ENCODE peak calls at places on chromosomes 4 and X, in eight cellular contexts. R, I, A, Z, T, S, M and W are unnamed samples.

GRCh38 chr4:185772391-185773093 is 39.5 kb downstream of the SORBS2 start:
- DNase-seq in Z (no peak), T (no peak), I (no peak), R (no peak), S (no peak), A (no peak), M (no peak), W (no peak)

GRCh38 chr4:67785528-67785927 is 31.3 kb upstream of the GNRHR start:
- DNase-seq in S (no peak), Z (no peak), M (no peak), R (no peak), T (no peak), I (no peak), A (no peak), W (no peak)

GRCh38 chr4:38132140-38132673 is 172.0 kb downstream of the PTTG2 start:
- DNase-seq in M (no peak), Z (no peak), R (peak; percentile 69), I (peak; percentile 99), T (no peak), S (no peak), A (peak; percentile 93), W (no peak)

GRCh38 chrX:115560211-115560977 is 580 bp upstream of the PLS3 start:
- DNase-seq in T (no peak), I (peak; percentile 75), R (no peak), A (no peak), M (no peak), Z (no peak), S (peak; percentile 38), W (no peak)

GRCh38 chr4:150960818-150961217 is 54.3 kb downstream of the LRBA start:
- DNase-seq in T (no peak), I (no peak), M (no peak), Z (no peak), A (peak; percentile 31), R (no peak), S (peak; percentile 45), W (no peak)

GRCh38 chr4:65665951-65666523 is 4.3 kb downstream of the EPHA5 start:
- DNase-seq in R (no peak), Z (no peak), S (no peak), A (no peak), I (no peak), T (no peak), M (no peak), W (no peak)

GRCh38 chr4:41257257-41257900 is 651 bp downstream of the UCHL1 start:
- DNase-seq in A (peak; percentile 55), M (peak; percentile 86), R (no peak), Z (peak; percentile 41), I (peak; percentile 52), S (peak; percentile 72), T (peak; percentile 66), W (peak; percentile 86)

GRCh38 chrX:14027511-14028019 is 2.1 kb downstream of the GEMIN8 start:
- DNase-seq in S (no peak), A (peak; percentile 54), I (peak; percentile 86), T (no peak), R (no peak), M (no peak), Z (no peak), W (no peak)

GRCh38 chr4:1723131-1723801 is 1.9 kb downstream of the TACC3 start:
- DNase-seq in M (no peak), S (no peak), R (peak; percentile 74), Z (no peak), A (no peak), T (no peak), I (no peak), W (no peak)

GRCh38 chr4:16075061-16075460 is 8.8 kb downstream of the PROM1 start:
- DNase-seq in M (no peak), T (no peak), R (no peak), Z (no peak), I (no peak), S (no peak), A (no peak), W (no peak)
- TF ChIP-seq CTCF in M (no peak), T (no peak), R (no peak), Z (no peak), I (no peak), S (no peak), A (no peak), W (no peak)

GRCh38 chrX:149877636-149878035 is 3.3 kb upstream of the MAGEA8 start:
- DNase-seq in T (no peak), R (no peak), I (no peak), M (no peak), Z (no peak), A (peak; percentile 0), S (no peak), W (no peak)

GRCh38 chrX:149877157-149877556 is 3.8 kb upstream of the MAGEA8 start:
- DNase-seq in I (no peak), R (no peak), S (no peak), M (no peak), T (no peak), A (no peak), Z (no peak), W (no peak)

DNA sequence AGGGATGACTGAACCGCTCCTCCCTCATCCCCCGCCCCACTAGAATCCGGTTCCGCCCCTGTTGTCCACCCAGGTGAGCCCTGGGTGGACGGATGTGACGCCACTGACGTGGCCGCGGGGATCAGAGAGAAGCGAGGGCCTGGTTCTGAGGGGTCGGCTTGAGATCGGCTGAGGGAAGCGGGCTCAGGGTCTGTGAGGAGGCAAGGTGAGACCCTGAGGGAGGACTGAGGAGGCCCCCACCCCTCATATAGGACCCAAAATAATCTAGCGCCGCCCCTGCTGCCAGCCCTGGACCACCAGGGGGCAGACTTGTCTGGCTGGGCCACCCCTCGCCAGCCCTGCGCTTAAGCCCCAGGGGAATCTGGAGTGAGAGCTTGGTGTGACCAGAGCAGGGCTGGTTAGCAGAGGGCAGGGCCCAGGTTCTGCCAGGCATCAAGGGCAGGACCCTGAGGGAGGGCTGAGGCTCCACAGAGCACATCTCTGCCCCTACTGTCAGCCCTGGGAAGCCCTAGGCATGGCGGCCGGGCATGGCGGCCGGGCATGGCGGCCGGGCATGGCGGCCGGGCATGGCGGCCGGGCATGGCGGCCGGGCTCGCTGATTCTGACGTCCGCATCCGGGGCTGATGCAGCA is at the start of gene MAGEA8:
- DNase-seq in T (peak; percentile 6), Z (no peak), I (no peak), M (peak; percentile 51), R (no peak), A (no peak), S (peak; percentile 16), W (no peak)
- TF ChIP-seq CTCF in T (no peak), Z (peak; percentile 27), I (peak; percentile 3), M (no peak), R (no peak), A (no peak), S (peak; percentile 25), W (no peak)

GRCh38 chr4:25424539-25425228 is 47.6 kb downstream of the ANAPC4 start:
- DNase-seq in M (no peak), T (no peak), S (no peak), Z (no peak), A (no peak), R (no peak), I (no peak), W (no peak)
- TF ChIP-seq CTCF in M (no peak), T (no peak), S (no peak), Z (no peak), A (no peak), R (no peak), I (no peak), W (no peak)

GRCh38 chrX:137428777-137429564 is 137.0 kb upstream of the ZIC3 start:
- DNase-seq in Z (no peak), R (no peak), S (no peak), A (no peak), I (no peak), T (peak; percentile 43), M (no peak), W (no peak)
- TF ChIP-seq CTCF in Z (peak; percentile 27), R (no peak), S (no peak), A (no peak), I (no peak), T (peak; percentile 25), M (no peak), W (no peak)

DNA sequence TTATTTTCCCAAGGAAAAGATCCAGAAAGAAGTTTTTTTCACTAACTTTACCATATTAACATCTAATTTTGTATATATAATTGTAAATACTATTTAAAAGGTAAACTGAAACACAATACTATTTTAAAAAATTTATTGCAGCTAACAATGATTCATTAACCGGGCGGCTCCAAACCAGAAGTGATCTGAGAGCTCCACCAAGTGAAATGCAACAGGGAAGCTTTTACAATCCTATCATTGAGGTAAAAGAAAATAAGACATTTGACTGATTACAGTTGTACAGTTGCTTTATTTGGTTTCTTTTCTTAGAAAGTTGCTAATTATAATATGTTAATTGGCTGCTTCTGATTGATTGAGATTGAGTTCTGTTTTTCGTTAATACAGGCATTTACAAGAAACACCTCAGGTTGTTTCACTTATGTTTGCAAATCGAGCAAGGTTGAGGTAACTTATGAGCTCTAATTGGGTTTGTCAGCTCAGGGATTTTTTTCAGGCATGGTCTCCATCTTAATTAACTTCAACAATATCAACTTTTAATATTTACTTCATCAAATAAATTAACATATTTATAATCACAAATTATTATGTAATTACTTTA is 220.2 kb upstream of the UGT8 start:
- DNase-seq in M (no peak), T (no peak), R (no peak), A (peak; percentile 74), I (peak; percentile 65), S (peak; percentile 27), Z (no peak), W (no peak)
- TF ChIP-seq CTCF in M (no peak), T (no peak), R (no peak), A (peak; percentile 60), I (peak; percentile 86), S (peak; percentile 48), Z (no peak), W (peak; percentile 90)

GRCh38 chr4:123892368-123892961 is 495.9 kb downstream of the SPRY1 start:
- DNase-seq in I (peak; percentile 0), T (no peak), A (no peak), S (no peak), M (no peak), R (no peak), Z (no peak), W (no peak)

GRCh38 chr4:123893746-123894095 is 497.1 kb downstream of the SPRY1 start:
- DNase-seq in A (no peak), S (no peak), T (no peak), M (no peak), R (no peak), I (peak; percentile 34), Z (no peak), W (no peak)

GRCh38 chr4:123892997-123893745 is 496.6 kb downstream of the SPRY1 start:
- DNase-seq in A (peak; percentile 62), T (no peak), I (peak; percentile 24), S (no peak), M (no peak), Z (no peak), R (no peak), W (no peak)

GRCh38 chr4:123898941-123899666 is 502.5 kb downstream of the SPRY1 start:
- DNase-seq in R (no peak), A (no peak), T (no peak), Z (no peak), S (no peak), I (no peak), M (no peak), W (no peak)

GRCh38 chr4:123896446-123897071 is 500.0 kb downstream of the SPRY1 start:
- DNase-seq in S (no peak), M (no peak), I (no peak), Z (no peak), A (peak; percentile 5), T (no peak), R (no peak), W (no peak)
- TF ChIP-seq CTCF in S (no peak), M (no peak), I (no peak), Z (no peak), A (no peak), T (no peak), R (no peak), W (no peak)